ENCODE peak calls at places on chromosomes 1 and 21, in ten cellular contexts. One of them, this sample, is unnamed.
A peak's percentile ranks its signal among the peaks of the same experiment; 100 is the strongest.

GRCh38 chr1:66752671-66753371 is 562 bp downstream of the DYNLT5 start:
- DNase-seq in right lobe of liver: no peak
- DNase-seq in mammary epithelial cell: no peak
- DNase-seq in heart left ventricle: peak; percentile 56
- DNase-seq in cardiac muscle cell: no peak
- DNase-seq in AG04450: no peak
- DNase-seq in neuronal stem cell: no peak
- DNase-seq in adrenal gland: no peak
- DNase-seq in heart right ventricle: peak; percentile 14
- DNase-seq in BE2C: no peak
- DNase-seq in this sample: no peak

GRCh38 chr21:41359289-41359688 is 2.5 kb upstream of the MX2 start:
- DNase-seq in neuronal stem cell: no peak
- DNase-seq in mammary epithelial cell: no peak
- DNase-seq in cardiac muscle cell: no peak
- DNase-seq in adrenal gland: no peak
- DNase-seq in heart left ventricle: no peak
- DNase-seq in right lobe of liver: no peak
- DNase-seq in BE2C: no peak
- DNase-seq in AG04450: no peak
- DNase-seq in heart right ventricle: no peak
- DNase-seq in this sample: no peak

GRCh38 chr1:45619149-45619921 is 4.5 kb downstream of the CCDC17 start:
- DNase-seq in adrenal gland: no peak
- DNase-seq in heart left ventricle: no peak
- DNase-seq in AG04450: no peak
- DNase-seq in heart right ventricle: no peak
- DNase-seq in BE2C: no peak
- DNase-seq in mammary epithelial cell: no peak
- DNase-seq in cardiac muscle cell: no peak
- DNase-seq in neuronal stem cell: no peak
- DNase-seq in right lobe of liver: no peak
- DNase-seq in this sample: no peak

GRCh38 chr1:114745351-114745750 is 12.4 kb downstream of the CSDE1 start:
- DNase-seq in AG04450: no peak
- DNase-seq in heart left ventricle: no peak
- DNase-seq in neuronal stem cell: no peak
- DNase-seq in cardiac muscle cell: no peak
- DNase-seq in heart right ventricle: no peak
- DNase-seq in adrenal gland: no peak
- DNase-seq in BE2C: no peak
- DNase-seq in mammary epithelial cell: peak; percentile 46
- DNase-seq in right lobe of liver: no peak
- DNase-seq in this sample: no peak

GRCh38 chr21:31195334-31196015 is 148.6 kb downstream of the TIAM1 start:
- DNase-seq in heart right ventricle: no peak
- DNase-seq in adrenal gland: no peak
- DNase-seq in mammary epithelial cell: no peak
- DNase-seq in AG04450: no peak
- DNase-seq in cardiac muscle cell: no peak
- DNase-seq in neuronal stem cell: no peak
- DNase-seq in right lobe of liver: no peak
- DNase-seq in heart left ventricle: no peak
- DNase-seq in BE2C: no peak
- DNase-seq in this sample: no peak

GRCh38 chr1:16180291-16180824 is 24.5 kb upstream of the EPHA2 start:
- DNase-seq in neuronal stem cell: no peak
- DNase-seq in adrenal gland: no peak
- DNase-seq in mammary epithelial cell: no peak
- DNase-seq in heart left ventricle: no peak
- DNase-seq in BE2C: no peak
- DNase-seq in right lobe of liver: no peak
- DNase-seq in AG04450: no peak
- DNase-seq in cardiac muscle cell: no peak
- DNase-seq in heart right ventricle: no peak
- DNase-seq in this sample: no peak

GRCh38 chr1:241592273-241592958 is 47.8 kb downstream of the CHML start:
- DNase-seq in adrenal gland: no peak
- DNase-seq in AG04450: no peak
- DNase-seq in cardiac muscle cell: no peak
- DNase-seq in heart right ventricle: no peak
- DNase-seq in mammary epithelial cell: peak; percentile 99
- DNase-seq in right lobe of liver: no peak
- DNase-seq in heart left ventricle: no peak
- DNase-seq in BE2C: no peak
- DNase-seq in neuronal stem cell: no peak
- DNase-seq in this sample: no peak

GRCh38 chr1:221708076-221708571 is 33.8 kb downstream of the DUSP10 start:
- DNase-seq in right lobe of liver: no peak
- DNase-seq in AG04450: no peak
- DNase-seq in heart right ventricle: no peak
- DNase-seq in cardiac muscle cell: no peak
- DNase-seq in heart left ventricle: no peak
- DNase-seq in neuronal stem cell: no peak
- DNase-seq in adrenal gland: peak; percentile 20
- DNase-seq in BE2C: peak; percentile 62
- DNase-seq in mammary epithelial cell: peak; percentile 66
- DNase-seq in this sample: no peak

GRCh38 chr1:54835131-54835898 is 34.2 kb upstream of the TTC22 start:
- DNase-seq in AG04450: no peak
- DNase-seq in right lobe of liver: no peak
- DNase-seq in BE2C: no peak
- DNase-seq in adrenal gland: no peak
- DNase-seq in heart left ventricle: no peak
- DNase-seq in mammary epithelial cell: no peak
- DNase-seq in neuronal stem cell: no peak
- DNase-seq in heart right ventricle: no peak
- DNase-seq in cardiac muscle cell: no peak
- DNase-seq in this sample: no peak

DNA sequence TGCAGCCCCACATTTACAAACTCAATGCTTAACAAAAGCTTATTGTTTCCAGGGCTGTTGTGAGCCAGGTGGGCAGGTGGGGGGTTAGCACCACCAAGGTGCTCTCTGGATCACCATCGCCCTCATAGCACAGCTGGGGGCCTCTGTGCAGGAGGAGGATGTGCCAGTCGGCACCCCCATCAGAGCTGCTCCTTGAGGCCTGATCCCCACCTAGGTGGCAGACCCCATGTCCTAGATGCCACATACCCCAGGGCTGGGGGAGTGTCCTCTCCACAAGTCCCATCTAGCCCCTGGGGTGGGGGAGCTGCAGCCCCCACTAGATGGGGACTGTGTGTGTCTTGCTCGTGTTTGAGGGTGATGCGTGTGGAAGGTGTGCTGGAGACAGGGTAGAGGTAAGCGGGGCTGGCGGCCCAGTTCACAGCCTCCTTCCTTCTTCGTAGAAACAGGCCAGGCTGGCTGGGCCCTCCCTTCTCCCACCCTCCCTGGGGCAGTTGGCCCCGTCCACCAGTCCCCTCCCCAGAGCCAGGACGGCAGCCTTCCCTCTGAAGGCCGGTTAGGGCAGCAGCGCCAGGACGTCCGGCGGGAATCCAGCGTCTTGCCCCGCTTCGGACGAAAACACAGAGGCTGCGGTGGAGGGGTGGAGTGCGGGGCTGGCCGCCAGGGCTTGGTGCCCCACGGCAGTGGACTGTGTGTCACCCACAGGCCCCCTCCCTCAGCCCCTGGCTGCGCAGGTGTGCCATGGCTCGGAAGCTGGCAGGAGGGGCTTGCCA is 3.4 kb downstream of the PRDM16 start:
- DNase-seq in AG04450: no peak
- DNase-seq in BE2C: no peak
- DNase-seq in heart right ventricle: no peak
- DNase-seq in heart left ventricle: peak; percentile 63
- DNase-seq in cardiac muscle cell: peak; percentile 45
- DNase-seq in neuronal stem cell: no peak
- DNase-seq in mammary epithelial cell: no peak
- DNase-seq in right lobe of liver: no peak
- DNase-seq in adrenal gland: no peak
- DNase-seq in this sample: no peak
- H3K27me3 ChIP-seq in AG04450: peaks cover 47% of the 10 kb centered on the region
- H3K27me3 ChIP-seq in BE2C: peaks cover 80% of the 10 kb centered on the region
- H3K27me3 ChIP-seq in heart right ventricle: peaks cover 5% of the 10 kb centered on the region
- H3K27me3 ChIP-seq in heart left ventricle: peaks cover 19% of the 10 kb centered on the region
- H3K27me3 ChIP-seq in cardiac muscle cell: peaks cover 67% of the 10 kb centered on the region
- H3K27me3 ChIP-seq in neuronal stem cell: peaks cover 91% of the 10 kb centered on the region
- H3K27me3 ChIP-seq in mammary epithelial cell: peaks cover 32% of the 10 kb centered on the region
- H3K27me3 ChIP-seq in right lobe of liver: peaks cover 22% of the 10 kb centered on the region
- H3K27me3 ChIP-seq in adrenal gland: peaks cover 60% of the 10 kb centered on the region
- H3K27me3 ChIP-seq in this sample: peaks cover 45% of the 10 kb centered on the region

DNA sequence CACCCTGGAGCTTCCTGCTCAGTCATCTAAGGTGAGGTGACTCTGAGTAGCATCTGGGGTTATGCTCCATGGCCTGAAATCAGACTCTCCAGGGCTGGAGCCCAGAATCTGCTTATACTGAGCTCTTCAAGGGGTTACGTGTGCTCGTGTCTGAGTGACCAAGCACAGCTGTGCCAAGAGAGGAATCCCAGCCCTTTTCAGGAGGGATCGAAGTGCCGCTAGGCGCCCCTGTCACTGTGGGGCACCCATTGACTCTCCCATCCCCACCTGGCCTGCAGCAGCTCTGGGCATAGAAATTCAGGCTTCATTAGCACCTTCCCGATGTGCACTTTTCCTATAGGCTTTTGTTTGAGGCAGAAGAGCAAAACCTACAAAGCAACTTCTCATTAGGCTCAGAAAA is 13.8 kb downstream of the VASH2 start:
- DNase-seq in neuronal stem cell: no peak
- DNase-seq in heart left ventricle: no peak
- DNase-seq in BE2C: no peak
- DNase-seq in mammary epithelial cell: no peak
- DNase-seq in AG04450: no peak
- DNase-seq in right lobe of liver: no peak
- DNase-seq in heart right ventricle: no peak
- DNase-seq in cardiac muscle cell: no peak
- DNase-seq in adrenal gland: no peak
- DNase-seq in this sample: no peak
- H3K27me3 ChIP-seq in neuronal stem cell: no peaks in the 10 kb centered on the region
- H3K27me3 ChIP-seq in heart left ventricle: no peaks in the 10 kb centered on the region
- H3K27me3 ChIP-seq in BE2C: no peaks in the 10 kb centered on the region
- H3K27me3 ChIP-seq in mammary epithelial cell: no peaks in the 10 kb centered on the region
- H3K27me3 ChIP-seq in AG04450: no peaks in the 10 kb centered on the region
- H3K27me3 ChIP-seq in right lobe of liver: no peaks in the 10 kb centered on the region
- H3K27me3 ChIP-seq in heart right ventricle: no peaks in the 10 kb centered on the region
- H3K27me3 ChIP-seq in cardiac muscle cell: no peaks in the 10 kb centered on the region
- H3K27me3 ChIP-seq in adrenal gland: peaks cover 2% of the 10 kb centered on the region
- H3K27me3 ChIP-seq in this sample: no peaks in the 10 kb centered on the region

GRCh38 chr21:40041446-40041845 is 174.2 kb downstream of the PCP4 start:
- DNase-seq in BE2C: no peak
- DNase-seq in heart left ventricle: no peak
- DNase-seq in mammary epithelial cell: no peak
- DNase-seq in adrenal gland: no peak
- DNase-seq in right lobe of liver: no peak
- DNase-seq in cardiac muscle cell: no peak
- DNase-seq in AG04450: no peak
- DNase-seq in neuronal stem cell: no peak
- DNase-seq in heart right ventricle: no peak
- DNase-seq in this sample: no peak
- H3K27me3 ChIP-seq in BE2C: no peaks in the 10 kb centered on the region
- H3K27me3 ChIP-seq in heart left ventricle: no peaks in the 10 kb centered on the region
- H3K27me3 ChIP-seq in mammary epithelial cell: no peaks in the 10 kb centered on the region
- H3K27me3 ChIP-seq in adrenal gland: no peaks in the 10 kb centered on the region
- H3K27me3 ChIP-seq in right lobe of liver: no peaks in the 10 kb centered on the region
- H3K27me3 ChIP-seq in cardiac muscle cell: no peaks in the 10 kb centered on the region
- H3K27me3 ChIP-seq in AG04450: no peaks in the 10 kb centered on the region
- H3K27me3 ChIP-seq in neuronal stem cell: peaks cover 3% of the 10 kb centered on the region
- H3K27me3 ChIP-seq in heart right ventricle: no peaks in the 10 kb centered on the region
- H3K27me3 ChIP-seq in this sample: no peaks in the 10 kb centered on the region

GRCh38 chr1:9200441-9200840 is 34.1 kb upstream of the H6PD start:
- DNase-seq in cardiac muscle cell: no peak
- DNase-seq in adrenal gland: no peak
- DNase-seq in mammary epithelial cell: peak; percentile 68
- DNase-seq in BE2C: no peak
- DNase-seq in neuronal stem cell: no peak
- DNase-seq in heart right ventricle: no peak
- DNase-seq in right lobe of liver: no peak
- DNase-seq in AG04450: no peak
- DNase-seq in heart left ventricle: no peak
- DNase-seq in this sample: no peak

GRCh38 chr1:9196129-9197040 is 38.2 kb upstream of the H6PD start:
- DNase-seq in BE2C: peak; percentile 47
- DNase-seq in AG04450: peak; percentile 57
- DNase-seq in heart right ventricle: peak; percentile 52
- DNase-seq in adrenal gland: peak; percentile 86
- DNase-seq in cardiac muscle cell: peak; percentile 78
- DNase-seq in right lobe of liver: peak; percentile 65
- DNase-seq in heart left ventricle: peak; percentile 80
- DNase-seq in neuronal stem cell: no peak
- DNase-seq in mammary epithelial cell: peak; percentile 66
- DNase-seq in this sample: peak; percentile 83

GRCh38 chr1:9197186-9198099 is 37.1 kb upstream of the H6PD start:
- DNase-seq in cardiac muscle cell: no peak
- DNase-seq in heart right ventricle: peak; percentile 58
- DNase-seq in BE2C: no peak
- DNase-seq in mammary epithelial cell: no peak
- DNase-seq in heart left ventricle: no peak
- DNase-seq in AG04450: no peak
- DNase-seq in neuronal stem cell: no peak
- DNase-seq in right lobe of liver: no peak
- DNase-seq in adrenal gland: no peak
- DNase-seq in this sample: no peak

GRCh38 chr1:9201421-9202239 is 32.9 kb upstream of the H6PD start:
- DNase-seq in AG04450: no peak
- DNase-seq in heart right ventricle: no peak
- DNase-seq in adrenal gland: no peak
- DNase-seq in right lobe of liver: no peak
- DNase-seq in BE2C: no peak
- DNase-seq in mammary epithelial cell: peak; percentile 41
- DNase-seq in cardiac muscle cell: no peak
- DNase-seq in neuronal stem cell: no peak
- DNase-seq in heart left ventricle: no peak
- DNase-seq in this sample: peak; percentile 80

DNA sequence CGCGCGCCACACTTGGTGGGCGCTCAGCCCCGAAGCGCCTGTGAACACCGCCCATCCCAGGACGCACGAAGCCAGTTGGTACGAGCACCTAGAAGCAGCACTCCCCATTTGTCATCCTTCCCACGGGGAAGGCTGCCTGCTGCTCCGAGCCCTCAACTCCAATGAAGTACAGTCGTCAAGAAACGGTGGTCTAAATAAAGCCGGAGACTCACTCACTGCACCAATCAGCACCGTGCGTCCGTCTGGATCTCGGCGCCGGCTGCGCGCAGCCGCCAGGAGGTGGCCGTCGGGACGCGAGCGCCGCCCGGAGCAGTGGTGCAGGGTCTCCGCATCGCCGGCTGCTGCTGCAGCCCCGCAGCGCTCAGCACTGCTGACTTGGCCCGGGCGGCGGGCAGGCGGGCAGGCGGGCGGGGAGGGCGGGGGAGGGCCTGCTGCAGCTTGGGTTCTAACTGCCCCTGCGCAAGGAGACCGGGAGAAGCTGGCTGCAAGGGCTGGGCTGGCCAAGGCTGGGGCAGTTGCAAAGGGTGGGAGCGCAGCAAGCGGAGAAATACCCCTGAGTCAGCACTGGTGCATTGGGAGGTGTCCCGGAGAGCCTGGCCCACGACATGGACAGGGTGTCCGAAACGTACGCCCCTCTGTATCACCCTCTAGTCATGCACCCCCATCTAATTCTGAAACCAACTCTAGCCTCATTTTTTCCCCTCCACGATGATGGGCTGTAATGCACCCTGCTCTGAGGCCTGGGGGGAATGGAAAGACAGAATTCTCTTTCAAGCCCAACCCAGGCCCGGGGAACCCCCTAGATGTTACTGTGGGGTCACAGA is 35.8 kb upstream of the H6PD start:
- DNase-seq in heart right ventricle: peak; percentile 48
- DNase-seq in AG04450: no peak
- DNase-seq in mammary epithelial cell: no peak
- DNase-seq in heart left ventricle: no peak
- DNase-seq in neuronal stem cell: peak; percentile 64
- DNase-seq in right lobe of liver: no peak
- DNase-seq in adrenal gland: no peak
- DNase-seq in cardiac muscle cell: peak; percentile 86
- DNase-seq in BE2C: peak; percentile 41
- DNase-seq in this sample: no peak
- H3K27me3 ChIP-seq in heart right ventricle: no peaks in the 10 kb centered on the region
- H3K27me3 ChIP-seq in AG04450: no peaks in the 10 kb centered on the region
- H3K27me3 ChIP-seq in mammary epithelial cell: no peaks in the 10 kb centered on the region
- H3K27me3 ChIP-seq in heart left ventricle: peaks cover 3% of the 10 kb centered on the region
- H3K27me3 ChIP-seq in neuronal stem cell: peaks cover 77% of the 10 kb centered on the region
- H3K27me3 ChIP-seq in right lobe of liver: no peaks in the 10 kb centered on the region
- H3K27me3 ChIP-seq in adrenal gland: peaks cover 8% of the 10 kb centered on the region
- H3K27me3 ChIP-seq in cardiac muscle cell: peaks cover 72% of the 10 kb centered on the region
- H3K27me3 ChIP-seq in BE2C: peaks cover 44% of the 10 kb centered on the region
- H3K27me3 ChIP-seq in this sample: peaks cover 71% of the 10 kb centered on the region